ENCODE peak calls at places on chromosome 22, in six cellular contexts. G is right lobe of liver, Q is A549, L is ascending aorta, U is cardiac muscle cell, I is transverse colon. X is an unnamed sample.
A peak's percentile ranks its signal among the peaks of the same experiment; 100 is the strongest.

GRCh38 chr22:21775061-21775460 is 39.5 kb upstream of the YPEL1 start:
- DNase-seq in U (no peak), G (no peak), I (no peak), Q (no peak), L (no peak), X (no peak)

GRCh38 chr22:17418890-17419324 is 49.6 kb downstream of the CECR2 start:
- DNase-seq in G (no peak), I (no peak), Q (no peak), U (no peak), L (no peak), X (no peak)

GRCh38 chr22:46171940-46172339 is 21.6 kb downstream of the PPARA start:
- DNase-seq in I (peak; percentile 78), U (no peak), G (no peak), L (no peak), Q (no peak), X (no peak)

GRCh38 chr22:45296628-45297297 is 12.0 kb downstream of the UPK3A start:
- DNase-seq in I (no peak), Q (no peak), U (no peak), G (no peak), L (no peak), X (no peak)

GRCh38 chr22:43782448-43782847 is 29.7 kb downstream of the EFCAB6 start:
- DNase-seq in Q (no peak), G (no peak), L (no peak), U (no peak), I (no peak), X (no peak)

GRCh38 chr22:46104170-46104880 is 46.0 kb upstream of the PPARA start:
- DNase-seq in L (no peak), G (peak; percentile 71), U (no peak), I (no peak), Q (no peak), X (no peak)

GRCh38 chr22:29011868-29012428 is 49.7 kb downstream of the C22orf31 start:
- DNase-seq in Q (no peak), I (peak; percentile 32), U (no peak), G (no peak), L (no peak), X (no peak)

GRCh38 chr22:41907436-41908401 is 7.2 kb downstream of the SHISA8 start:
- DNase-seq in L (no peak), Q (no peak), U (no peak), G (no peak), I (no peak), X (no peak)

GRCh38 chr22:18994056-18994455 is 58.0 kb upstream of the PRODH start:
- DNase-seq in I (no peak), G (no peak), Q (no peak), L (no peak), U (no peak), X (no peak)

GRCh38 chr22:29155966-29156365 is 49.7 kb upstream of the EMID1 start:
- DNase-seq in U (no peak), G (no peak), L (no peak), I (no peak), Q (no peak), X (no peak)

GRCh38 chr22:42275176-42275575 is 4.7 kb upstream of the TCF20 start:
- DNase-seq in Q (no peak), I (no peak), U (no peak), G (no peak), L (no peak), X (no peak)

GRCh38 chr22:38755155-38755910 is 465 bp downstream of the SUN2 start:
- DNase-seq in G (peak; percentile 98), U (peak; percentile 66), Q (peak; percentile 73), L (peak; percentile 89), I (peak; percentile 95), X (peak; percentile 95)

GRCh38 chr22:39308614-39309363 is 10.6 kb downstream of the RPL3 start:
- DNase-seq in L (peak; percentile 50), U (no peak), Q (peak; percentile 78), I (peak; percentile 46), G (no peak), X (peak; percentile 54)

GRCh38 chr22:37953062-37953436 is 352 bp downstream of the C22orf23 start:
- DNase-seq in G (no peak), L (no peak), Q (no peak), I (no peak), U (no peak), X (no peak)

GRCh38 chr22:39598017-39598965 is 27.7 kb downstream of the CACNA1I start:
- DNase-seq in L (no peak), U (peak; percentile 64), I (peak; percentile 89), G (no peak), Q (peak; percentile 40), X (peak; percentile 56)

GRCh38 chr22:49361164-49361563 is 466.5 kb downstream of the BRD1 start:
- DNase-seq in U (no peak), Q (no peak), L (no peak), G (no peak), I (no peak), X (no peak)
- H3K9me3 ChIP-seq in U (no peaks in the 10 kb centered on the region), Q (no peaks in the 10 kb centered on the region), L (no peaks in the 10 kb centered on the region), G (no peaks in the 10 kb centered on the region), I (no peaks in the 10 kb centered on the region), X (peaks cover 3% of the 10 kb centered on the region)

GRCh38 chr22:36359172-36359973 is 28.4 kb downstream of the MYH9 start:
- DNase-seq in U (no peak), I (no peak), L (no peak), G (no peak), Q (no peak), X (no peak)
- TF ChIP-seq CTCF in U (no peak), I (no peak), L (no peak), G (no peak), Q (no peak), X (no peak)

GRCh38 chr22:47259990-47260389 is 497.5 kb downstream of the TBC1D22A start:
- DNase-seq in Q (peak; percentile 51), L (no peak), U (no peak), I (no peak), G (no peak), X (no peak)
- H3K9me3 ChIP-seq in Q (no peaks in the 10 kb centered on the region), L (no peaks in the 10 kb centered on the region), U (no peaks in the 10 kb centered on the region), I (no peaks in the 10 kb centered on the region), G (no peaks in the 10 kb centered on the region), X (peaks cover 2% of the 10 kb centered on the region)

GRCh38 chr22:24947881-24948280 is 1.4 kb upstream of the LHFPL7 start:
- DNase-seq in Q (no peak), L (no peak), G (no peak), I (no peak), U (no peak), X (no peak)

GRCh38 chr22:24947383-24947782 is 889 bp upstream of the LHFPL7 start:
- DNase-seq in Q (no peak), I (no peak), G (no peak), L (no peak), U (no peak), X (no peak)

GRCh38 chr22:24945430-24945829 is 1.1 kb downstream of the LHFPL7 start:
- DNase-seq in U (no peak), I (no peak), G (no peak), Q (no peak), L (no peak), X (no peak)

GRCh38 chr22:24950272-24950902 is 2.1 kb upstream of the KIAA1671 start:
- DNase-seq in L (no peak), U (peak; percentile 28), I (no peak), Q (peak; percentile 19), G (no peak), X (no peak)

DNA sequence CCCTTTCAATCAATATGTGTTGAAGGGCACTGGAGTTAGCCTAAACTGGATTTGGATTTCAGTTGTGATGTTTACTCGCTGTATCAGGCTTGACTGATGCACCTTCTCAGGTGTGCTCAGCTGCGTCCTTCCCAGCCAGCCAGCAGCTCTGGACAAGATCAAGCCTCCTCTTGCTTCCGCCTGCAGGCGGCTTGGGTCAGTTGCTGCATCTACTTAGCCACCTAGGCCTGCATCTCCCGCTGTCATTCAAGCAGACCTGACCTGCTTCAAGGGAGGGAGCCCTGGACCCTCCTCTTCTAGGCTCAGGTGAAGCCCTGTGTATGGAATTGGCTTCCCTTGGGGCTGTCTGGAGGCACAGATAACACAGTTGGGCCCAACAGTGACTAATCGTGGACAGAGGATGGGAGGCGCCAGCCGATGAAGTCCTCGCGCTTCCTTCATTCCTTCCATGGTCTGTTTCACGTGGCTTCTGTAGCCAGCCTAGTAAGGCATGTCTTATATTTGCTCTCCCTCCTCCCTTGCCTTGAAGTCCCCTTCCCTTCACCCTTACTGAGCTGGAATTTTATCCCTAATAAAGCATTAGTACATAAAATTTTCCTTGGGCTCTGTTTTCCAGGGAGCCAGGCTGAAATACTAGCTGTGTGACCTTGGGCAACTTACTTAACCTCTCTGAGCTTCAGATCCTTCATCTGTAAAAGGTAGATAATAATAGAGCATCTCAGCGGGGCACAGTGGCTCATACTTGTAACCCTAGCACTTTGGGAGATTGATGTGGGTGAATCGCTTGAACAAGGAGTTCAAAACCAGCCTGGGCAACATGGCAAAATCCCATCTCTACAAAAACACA is 2.1 kb upstream of the LHFPL7 start:
- DNase-seq in L (no peak), I (no peak), G (no peak), U (no peak), Q (no peak), X (no peak)
- TF ChIP-seq CTCF in L (no peak), I (no peak), G (no peak), U (no peak), Q (no peak), X (no peak)

GRCh38 chr22:47918936-47919505 is 1156.6 kb downstream of the TBC1D22A start:
- DNase-seq in G (no peak), Q (no peak), I (no peak), U (no peak), L (no peak), X (no peak)
- H3K9me3 ChIP-seq in G (no peaks in the 10 kb centered on the region), Q (no peaks in the 10 kb centered on the region), I (no peaks in the 10 kb centered on the region), U (no peaks in the 10 kb centered on the region), L (no peaks in the 10 kb centered on the region), X (peaks cover 3% of the 10 kb centered on the region)

GRCh38 chr22:35838849-35839646 is 121.4 kb downstream of the APOL5 start:
- DNase-seq in L (no peak), Q (peak; percentile 54), G (no peak), U (peak; percentile 60), I (peak; percentile 28), X (no peak)
- TF ChIP-seq CTCF in L (peak; percentile 1), Q (peak; percentile 40), G (peak; percentile 44), U (peak; percentile 59), I (peak; percentile 49), X (no peak)

GRCh38 chr22:50025993-50026392 is 13.4 kb upstream of the IL17REL start:
- DNase-seq in U (no peak), Q (no peak), I (no peak), G (no peak), L (no peak), X (no peak)
- H3K9me3 ChIP-seq in U (no peaks in the 10 kb centered on the region), Q (no peaks in the 10 kb centered on the region), I (no peaks in the 10 kb centered on the region), G (no peaks in the 10 kb centered on the region), L (no peaks in the 10 kb centered on the region), X (no peaks in the 10 kb centered on the region)

GRCh38 chr22:20014526-20015186 is 2.0 kb downstream of the ARVCF start:
- DNase-seq in L (no peak), I (no peak), Q (no peak), G (peak; percentile 72), U (no peak), X (no peak)
- TF ChIP-seq CTCF in L (no peak), I (no peak), Q (no peak), G (no peak), U (no peak), X (no peak)

GRCh38 chr22:22997262-22997898 is 72.9 kb upstream of the GNAZ start:
- DNase-seq in I (no peak), L (no peak), G (no peak), U (no peak), Q (no peak), X (no peak)
- H3K9me3 ChIP-seq in I (peaks cover 17% of the 10 kb centered on the region), L (peaks cover 13% of the 10 kb centered on the region), G (no peaks in the 10 kb centered on the region), U (no peaks in the 10 kb centered on the region), Q (peaks cover 7% of the 10 kb centered on the region), X (peaks cover 8% of the 10 kb centered on the region)